ENCODE peak calls at places on chromosomes 1 and 21, in eight cellular contexts. One of them, this sample, is unnamed.

GRCh38 chr21:46226920-46227599 is 1.5 kb downstream of the LSS start:
- DNase-seq in glutamatergic neuron: no peak
- DNase-seq in breast epithelium: no peak
- DNase-seq in mammary epithelial cell: peak
- DNase-seq in GM13976: peak
- DNase-seq in type B pancreatic cell: peak
- DNase-seq in PC-9: no peak
- DNase-seq in GM23338: no peak
- DNase-seq in this sample: peak

GRCh38 chr1:200556005-200556404 is 64.5 kb downstream of the KIF14 start:
- DNase-seq in PC-9: no peak
- DNase-seq in glutamatergic neuron: no peak
- DNase-seq in GM23338: peak
- DNase-seq in breast epithelium: no peak
- DNase-seq in GM13976: no peak
- DNase-seq in type B pancreatic cell: no peak
- DNase-seq in mammary epithelial cell: no peak
- DNase-seq in this sample: no peak

GRCh38 chr21:42818328-42818749 is 61.0 kb downstream of the WDR4 start:
- DNase-seq in GM23338: peak
- DNase-seq in type B pancreatic cell: no peak
- DNase-seq in glutamatergic neuron: peak
- DNase-seq in PC-9: no peak
- DNase-seq in GM13976: peak
- DNase-seq in mammary epithelial cell: peak
- DNase-seq in breast epithelium: peak
- DNase-seq in this sample: peak

GRCh38 chr21:41446571-41446970 is 20.5 kb downstream of the MX1 start:
- DNase-seq in glutamatergic neuron: no peak
- DNase-seq in GM13976: no peak
- DNase-seq in breast epithelium: no peak
- DNase-seq in GM23338: no peak
- DNase-seq in type B pancreatic cell: no peak
- DNase-seq in PC-9: peak
- DNase-seq in mammary epithelial cell: no peak
- DNase-seq in this sample: no peak

GRCh38 chr1:245715970-245716369 is 561.2 kb downstream of the KIF26B start:
- DNase-seq in PC-9: peak
- DNase-seq in GM23338: no peak
- DNase-seq in type B pancreatic cell: no peak
- DNase-seq in breast epithelium: no peak
- DNase-seq in mammary epithelial cell: peak
- DNase-seq in glutamatergic neuron: no peak
- DNase-seq in GM13976: no peak
- DNase-seq in this sample: no peak

GRCh38 chr1:228979774-228980173 is 244.5 kb downstream of the RHOU start:
- DNase-seq in PC-9: no peak
- DNase-seq in GM23338: no peak
- DNase-seq in GM13976: no peak
- DNase-seq in breast epithelium: no peak
- DNase-seq in glutamatergic neuron: no peak
- DNase-seq in mammary epithelial cell: no peak
- DNase-seq in type B pancreatic cell: no peak
- DNase-seq in this sample: no peak

GRCh38 chr1:54547601-54548388 is at the start of gene ACOT11:
- DNase-seq in PC-9: no peak
- DNase-seq in mammary epithelial cell: no peak
- DNase-seq in glutamatergic neuron: no peak
- DNase-seq in breast epithelium: peak
- DNase-seq in type B pancreatic cell: peak
- DNase-seq in GM13976: peak
- DNase-seq in GM23338: peak
- DNase-seq in this sample: peak

GRCh38 chr1:916173-917075 is 7.3 kb upstream of the SAMD11 start:
- DNase-seq in breast epithelium: no peak
- DNase-seq in PC-9: no peak
- DNase-seq in glutamatergic neuron: peak
- DNase-seq in type B pancreatic cell: no peak
- DNase-seq in GM23338: no peak
- DNase-seq in GM13976: no peak
- DNase-seq in mammary epithelial cell: no peak
- DNase-seq in this sample: no peak

GRCh38 chr1:246005067-246005466 is 502.0 kb downstream of the SMYD3 start:
- DNase-seq in breast epithelium: no peak
- DNase-seq in GM13976: no peak
- DNase-seq in mammary epithelial cell: peak
- DNase-seq in type B pancreatic cell: no peak
- DNase-seq in PC-9: peak
- DNase-seq in glutamatergic neuron: no peak
- DNase-seq in GM23338: no peak
- DNase-seq in this sample: no peak

GRCh38 chr1:47436979-47437517 is 796 bp upstream of the FOXD2 start:
- DNase-seq in glutamatergic neuron: peak
- DNase-seq in GM23338: peak
- DNase-seq in breast epithelium: no peak
- DNase-seq in PC-9: no peak
- DNase-seq in GM13976: peak
- DNase-seq in type B pancreatic cell: no peak
- DNase-seq in mammary epithelial cell: peak
- DNase-seq in this sample: no peak

DNA sequence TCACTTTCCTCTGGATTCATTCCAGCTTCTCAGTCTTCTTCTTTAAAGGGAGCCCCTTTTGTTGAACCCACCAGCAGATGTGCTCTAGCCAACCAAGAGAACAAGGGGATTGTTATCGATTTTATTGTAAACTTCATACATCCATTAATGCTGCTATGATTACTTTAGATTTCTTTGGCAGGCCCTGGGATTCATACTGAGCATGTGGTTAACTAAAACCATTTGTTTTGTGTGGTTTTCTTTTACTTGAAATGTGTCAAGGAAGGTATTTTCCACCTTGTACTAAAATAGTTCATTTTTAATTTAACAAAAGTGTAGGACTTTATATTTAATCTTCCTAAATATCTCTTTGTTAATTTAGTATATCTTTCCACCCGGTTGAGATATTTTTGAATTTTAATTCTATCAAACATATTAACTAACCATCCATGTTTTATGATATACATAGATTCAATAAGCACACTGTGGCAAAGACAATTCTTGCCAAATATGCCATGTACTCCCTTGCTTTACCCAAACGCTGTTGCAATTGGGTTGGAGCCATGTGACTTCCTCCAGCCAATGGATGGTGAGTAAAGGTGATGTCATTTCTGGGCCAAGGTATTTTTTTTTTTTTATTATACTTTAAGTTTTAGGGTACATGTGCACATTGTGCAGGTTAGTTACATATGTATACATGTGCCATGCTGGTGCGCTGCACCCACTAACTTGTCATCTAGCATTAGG is 74.2 kb upstream of the LRRC8D start:
- DNase-seq in mammary epithelial cell: no peak
- DNase-seq in breast epithelium: no peak
- DNase-seq in glutamatergic neuron: no peak
- DNase-seq in GM13976: no peak
- DNase-seq in PC-9: no peak
- DNase-seq in type B pancreatic cell: no peak
- DNase-seq in GM23338: no peak
- DNase-seq in this sample: no peak
- TF ChIP-seq CTCF in mammary epithelial cell: no peak
- TF ChIP-seq CTCF in breast epithelium: no peak
- TF ChIP-seq CTCF in glutamatergic neuron: no peak
- TF ChIP-seq CTCF in GM13976: no peak
- TF ChIP-seq CTCF in PC-9: no peak
- TF ChIP-seq CTCF in type B pancreatic cell: no peak
- TF ChIP-seq CTCF in GM23338: no peak
- TF ChIP-seq CTCF in this sample: no peak

GRCh38 chr1:160608057-160608456 is 28.8 kb upstream of the CD84 start:
- DNase-seq in type B pancreatic cell: no peak
- DNase-seq in breast epithelium: no peak
- DNase-seq in mammary epithelial cell: no peak
- DNase-seq in GM23338: no peak
- DNase-seq in GM13976: no peak
- DNase-seq in glutamatergic neuron: no peak
- DNase-seq in PC-9: no peak
- DNase-seq in this sample: no peak

GRCh38 chr1:160605205-160605604 is 25.9 kb upstream of the CD84 start:
- DNase-seq in mammary epithelial cell: no peak
- DNase-seq in breast epithelium: no peak
- DNase-seq in type B pancreatic cell: no peak
- DNase-seq in glutamatergic neuron: no peak
- DNase-seq in GM23338: no peak
- DNase-seq in PC-9: no peak
- DNase-seq in GM13976: no peak
- DNase-seq in this sample: no peak

GRCh38 chr1:160606611-160607010 is 27.3 kb upstream of the CD84 start:
- DNase-seq in mammary epithelial cell: no peak
- DNase-seq in breast epithelium: no peak
- DNase-seq in glutamatergic neuron: no peak
- DNase-seq in GM13976: no peak
- DNase-seq in PC-9: no peak
- DNase-seq in type B pancreatic cell: no peak
- DNase-seq in GM23338: no peak
- DNase-seq in this sample: no peak

GRCh38 chr1:160607051-160608032 is 28.0 kb upstream of the CD84 start:
- DNase-seq in type B pancreatic cell: no peak
- DNase-seq in GM23338: peak
- DNase-seq in breast epithelium: peak
- DNase-seq in PC-9: peak
- DNase-seq in glutamatergic neuron: no peak
- DNase-seq in mammary epithelial cell: peak
- DNase-seq in GM13976: peak
- DNase-seq in this sample: peak

GRCh38 chr1:160605792-160606520 is 26.7 kb upstream of the CD84 start:
- DNase-seq in GM13976: no peak
- DNase-seq in glutamatergic neuron: no peak
- DNase-seq in type B pancreatic cell: no peak
- DNase-seq in GM23338: no peak
- DNase-seq in mammary epithelial cell: peak
- DNase-seq in breast epithelium: no peak
- DNase-seq in PC-9: no peak
- DNase-seq in this sample: no peak
- TF ChIP-seq CTCF in GM13976: no peak
- TF ChIP-seq CTCF in glutamatergic neuron: no peak
- TF ChIP-seq CTCF in type B pancreatic cell: no peak
- TF ChIP-seq CTCF in GM23338: no peak
- TF ChIP-seq CTCF in mammary epithelial cell: no peak
- TF ChIP-seq CTCF in breast epithelium: no peak
- TF ChIP-seq CTCF in PC-9: no peak
- TF ChIP-seq CTCF in this sample: no peak

GRCh38 chr1:20212099-20212684 is 25.9 kb upstream of the PLA2G2C start:
- DNase-seq in type B pancreatic cell: no peak
- DNase-seq in GM13976: no peak
- DNase-seq in breast epithelium: no peak
- DNase-seq in mammary epithelial cell: peak
- DNase-seq in PC-9: no peak
- DNase-seq in glutamatergic neuron: no peak
- DNase-seq in GM23338: no peak
- DNase-seq in this sample: no peak

GRCh38 chr1:20215716-20216115 is 29.4 kb upstream of the PLA2G2C start:
- DNase-seq in GM13976: no peak
- DNase-seq in mammary epithelial cell: no peak
- DNase-seq in glutamatergic neuron: no peak
- DNase-seq in breast epithelium: no peak
- DNase-seq in GM23338: no peak
- DNase-seq in PC-9: no peak
- DNase-seq in type B pancreatic cell: no peak
- DNase-seq in this sample: no peak

GRCh38 chr1:20212685-20213331 is 26.5 kb upstream of the PLA2G2C start:
- DNase-seq in glutamatergic neuron: peak
- DNase-seq in type B pancreatic cell: peak
- DNase-seq in GM13976: peak
- DNase-seq in PC-9: peak
- DNase-seq in breast epithelium: peak
- DNase-seq in GM23338: peak
- DNase-seq in mammary epithelial cell: peak
- DNase-seq in this sample: peak

GRCh38 chr1:20219991-20220390 is 33.7 kb upstream of the PLA2G2C start:
- DNase-seq in breast epithelium: no peak
- DNase-seq in type B pancreatic cell: no peak
- DNase-seq in glutamatergic neuron: no peak
- DNase-seq in GM23338: no peak
- DNase-seq in GM13976: no peak
- DNase-seq in mammary epithelial cell: no peak
- DNase-seq in PC-9: no peak
- DNase-seq in this sample: no peak

DNA sequence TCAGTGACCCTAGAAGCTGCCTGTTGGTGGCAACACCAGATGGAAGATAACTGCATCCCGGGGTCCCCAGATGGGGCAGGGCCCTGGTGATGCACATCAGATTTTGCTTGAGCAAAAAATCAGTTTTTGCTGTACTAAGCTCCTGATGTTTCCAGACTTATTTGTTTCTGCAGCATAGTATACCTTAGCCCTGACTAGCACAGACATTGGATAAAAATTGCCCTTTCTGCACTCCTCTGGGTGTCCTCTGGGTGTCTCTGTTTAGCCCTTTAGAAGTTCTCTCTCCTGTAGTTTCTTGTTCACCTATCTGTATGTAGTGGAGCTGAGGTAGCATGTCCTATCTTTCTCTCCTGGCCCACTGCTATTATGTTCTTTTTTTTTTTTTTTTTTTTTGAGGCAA is 30.3 kb upstream of the PLA2G2C start:
- DNase-seq in breast epithelium: no peak
- DNase-seq in PC-9: no peak
- DNase-seq in type B pancreatic cell: no peak
- DNase-seq in glutamatergic neuron: no peak
- DNase-seq in GM23338: peak
- DNase-seq in GM13976: peak
- DNase-seq in mammary epithelial cell: peak
- DNase-seq in this sample: peak
- TF ChIP-seq CTCF in breast epithelium: peak
- TF ChIP-seq CTCF in PC-9: peak
- TF ChIP-seq CTCF in type B pancreatic cell: peak
- TF ChIP-seq CTCF in glutamatergic neuron: peak
- TF ChIP-seq CTCF in GM23338: peak
- TF ChIP-seq CTCF in GM13976: no peak
- TF ChIP-seq CTCF in mammary epithelial cell: peak
- TF ChIP-seq CTCF in this sample: peak

GRCh38 chr1:163537809-163538208 is 216.1 kb downstream of the NUF2 start:
- DNase-seq in mammary epithelial cell: no peak
- DNase-seq in GM13976: no peak
- DNase-seq in GM23338: no peak
- DNase-seq in type B pancreatic cell: no peak
- DNase-seq in breast epithelium: no peak
- DNase-seq in PC-9: no peak
- DNase-seq in glutamatergic neuron: no peak
- DNase-seq in this sample: no peak

GRCh38 chr1:163531345-163531744 is 209.6 kb downstream of the NUF2 start:
- DNase-seq in GM23338: no peak
- DNase-seq in type B pancreatic cell: no peak
- DNase-seq in breast epithelium: no peak
- DNase-seq in glutamatergic neuron: no peak
- DNase-seq in mammary epithelial cell: no peak
- DNase-seq in PC-9: no peak
- DNase-seq in GM13976: no peak
- DNase-seq in this sample: no peak

GRCh38 chr1:163535401-163535800 is 213.6 kb downstream of the NUF2 start:
- DNase-seq in glutamatergic neuron: no peak
- DNase-seq in PC-9: no peak
- DNase-seq in type B pancreatic cell: no peak
- DNase-seq in GM23338: no peak
- DNase-seq in GM13976: no peak
- DNase-seq in mammary epithelial cell: no peak
- DNase-seq in breast epithelium: no peak
- DNase-seq in this sample: no peak

GRCh38 chr1:163538682-163539081 is 216.9 kb downstream of the NUF2 start:
- DNase-seq in glutamatergic neuron: no peak
- DNase-seq in type B pancreatic cell: no peak
- DNase-seq in breast epithelium: no peak
- DNase-seq in GM23338: no peak
- DNase-seq in mammary epithelial cell: no peak
- DNase-seq in GM13976: no peak
- DNase-seq in PC-9: no peak
- DNase-seq in this sample: no peak

GRCh38 chr1:163535807-163536206 is 214.1 kb downstream of the NUF2 start:
- DNase-seq in PC-9: no peak
- DNase-seq in mammary epithelial cell: peak
- DNase-seq in breast epithelium: no peak
- DNase-seq in GM23338: peak
- DNase-seq in GM13976: no peak
- DNase-seq in type B pancreatic cell: no peak
- DNase-seq in glutamatergic neuron: no peak
- DNase-seq in this sample: no peak
- TF ChIP-seq CTCF in PC-9: peak
- TF ChIP-seq CTCF in mammary epithelial cell: peak
- TF ChIP-seq CTCF in breast epithelium: no peak
- TF ChIP-seq CTCF in GM23338: peak
- TF ChIP-seq CTCF in GM13976: no peak
- TF ChIP-seq CTCF in type B pancreatic cell: peak
- TF ChIP-seq CTCF in glutamatergic neuron: peak
- TF ChIP-seq CTCF in this sample: peak

This sample was measured in GM13977.